ENCODE peak calls at places on chromosomes 5 and 9, in seven cellular contexts. J is H1, Q is trophoblast cell, L is mesendoderm, N is mesenchymal stem cell, P is IMR-90, Y is H9. V is an unnamed sample.
A peak's percentile ranks its signal among the peaks of the same experiment; 100 is the strongest.

GRCh38 chr5:181221792-181222629 is 1.1 kb upstream of the TRIM41 start:
- DNase-seq in Q (peak; percentile 95), P (peak; percentile 98), Y (peak; percentile 97), J (peak; percentile 95), L (peak; percentile 99), N (peak; percentile 98), V (peak; percentile 97)

GRCh38 chr5:101136454-101136853 is 233.4 kb upstream of the ST8SIA4 start:
- DNase-seq in Y (no peak), P (no peak), L (no peak), J (no peak), N (no peak), Q (no peak), V (no peak)

GRCh38 chr9:134852906-134853654 is 27.5 kb upstream of the FCN2 start:
- DNase-seq in N (no peak), Y (peak; percentile 9), L (no peak), J (no peak), Q (no peak), P (no peak), V (no peak)

GRCh38 chr5:115939059-115939458 is 23.2 kb upstream of the LVRN start:
- DNase-seq in J (no peak), Y (no peak), P (no peak), Q (peak; percentile 84), N (no peak), L (peak; percentile 67), V (no peak)

GRCh38 chr5:97412959-97413358 is 229.9 kb upstream of the RIOK2 start:
- DNase-seq in Y (no peak), P (no peak), L (no peak), Q (no peak), N (no peak), J (no peak), V (no peak)

GRCh38 chr5:134547579-134547978 is 22.1 kb downstream of the JADE2 start:
- DNase-seq in Y (no peak), Q (no peak), P (peak; percentile 93), N (peak; percentile 52), J (no peak), L (no peak), V (no peak)

GRCh38 chr5:78626009-78626571 is 22.5 kb downstream of the LHFPL2 start:
- DNase-seq in N (no peak), Q (no peak), Y (no peak), J (no peak), P (peak; percentile 57), L (no peak), V (no peak)

GRCh38 chr5:142769793-142770649 is at the start of gene ARHGAP26:
- DNase-seq in N (peak; percentile 97), J (peak; percentile 94), L (peak; percentile 99), Q (peak; percentile 98), Y (peak; percentile 98), P (peak; percentile 91), V (peak; percentile 96)

GRCh38 chr5:33330416-33330815 is 110.3 kb upstream of the TARS1 start:
- DNase-seq in N (no peak), Q (no peak), Y (no peak), P (no peak), L (no peak), J (no peak), V (no peak)

GRCh38 chr5:1826235-1826980 is 25.2 kb downstream of the NDUFS6 start:
- DNase-seq in J (no peak), Q (no peak), N (no peak), Y (no peak), P (no peak), L (no peak), V (no peak)

GRCh38 chr5:160181965-160182622 is 47.2 kb upstream of the FABP6 start:
- DNase-seq in J (no peak), Y (no peak), Q (no peak), L (no peak), N (peak; percentile 47), P (no peak), V (no peak)

GRCh38 chr5:5480481-5481111 is 58.1 kb downstream of the ICE1 start:
- DNase-seq in Y (no peak), P (no peak), N (no peak), L (no peak), Q (no peak), J (no peak), V (no peak)

GRCh38 chr9:115957571-115957970 is 196.0 kb upstream of the PAPPA start:
- DNase-seq in Y (no peak), L (no peak), J (no peak), Q (no peak), P (peak; percentile 80), N (peak; percentile 38), V (no peak)

GRCh38 chr5:39138892-39139291 is 64.7 kb upstream of the RICTOR start:
- DNase-seq in P (peak; percentile 92), L (no peak), J (no peak), N (peak; percentile 52), Y (no peak), Q (no peak), V (no peak)

GRCh38 chr5:39394946-39395345 is 29.8 kb downstream of the DAB2 start:
- DNase-seq in N (peak; percentile 83), P (peak; percentile 86), Q (no peak), L (no peak), J (no peak), Y (no peak), V (no peak)

GRCh38 chr9:17795708-17796107 is 216.8 kb downstream of the SH3GL2 start:
- DNase-seq in Q (no peak), N (peak; percentile 1), J (no peak), Y (no peak), P (no peak), L (no peak), V (no peak)

GRCh38 chr5:157479612-157480510 is 19.8 kb downstream of the NIPAL4 start:
- DNase-seq in Y (peak; percentile 37), Q (no peak), L (no peak), N (no peak), P (no peak), J (no peak), V (no peak)

GRCh38 chr9:119365291-119366027 is 3.8 kb downstream of the BRINP1 start:
- DNase-seq in N (peak; percentile 32), J (peak; percentile 64), Q (no peak), L (peak; percentile 90), P (no peak), Y (peak; percentile 87), V (peak; percentile 78)

GRCh38 chr5:34660444-34660843 is 4.3 kb downstream of the RAI14 start:
- DNase-seq in N (peak; percentile 94), P (peak; percentile 99), Q (peak; percentile 68), J (no peak), Y (no peak), L (no peak), V (no peak)

GRCh38 chr5:117812866-117813265 is 1175.5 kb downstream of the DTWD2 start:
- DNase-seq in L (peak; percentile 36), Y (no peak), Q (no peak), P (no peak), N (no peak), J (no peak), V (no peak)

GRCh38 chr5:31531888-31532710 is at the start of the genes C5orf22 and DROSHA:
- DNase-seq in P (peak; percentile 95), L (peak; percentile 99), Q (peak; percentile 95), Y (peak; percentile 96), N (peak; percentile 98), J (peak; percentile 88), V (peak; percentile 92)

GRCh38 chr5:81093536-81094196 is 133.5 kb downstream of the RASGRF2 start:
- DNase-seq in Q (no peak), J (no peak), N (no peak), P (no peak), Y (no peak), L (no peak), V (no peak)
- H2BK120ac ChIP-seq in Q (no peak overlapping the region), J (no peak overlapping the region), N (no peak overlapping the region), P (no peak overlapping the region), Y (no peak overlapping the region), L (no peak overlapping the region), V (no peak overlapping the region)

DNA sequence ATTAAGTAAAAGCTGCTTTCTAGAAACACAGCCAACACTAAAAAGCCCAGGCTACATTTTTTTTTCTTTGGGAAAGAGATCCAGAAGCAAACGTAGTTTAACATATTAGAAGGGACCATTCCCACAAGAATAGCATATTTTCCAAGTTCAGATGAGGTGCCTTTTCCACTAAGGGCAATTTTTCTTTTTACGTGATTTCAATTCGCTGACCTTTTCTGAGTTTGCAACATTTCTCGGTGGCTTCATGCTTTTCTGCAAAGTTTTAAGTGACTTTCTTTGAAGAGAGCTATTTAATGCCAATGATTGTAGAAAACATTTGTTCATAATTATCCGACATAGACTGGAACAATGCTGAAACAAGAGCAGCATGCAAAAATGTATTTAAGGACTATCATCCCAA is 55.1 kb downstream of the MAPKAP1 start:
- DNase-seq in Y (no peak), Q (no peak), L (no peak), N (no peak), J (no peak), P (no peak), V (no peak)
- H3K18ac ChIP-seq in Y (no peak overlapping the region), Q (peak overlapping the region; percentile 10), L (peak overlapping the region; percentile 39), N (peak overlapping the region; percentile 82), J (peak overlapping the region; percentile 56), P (no peak overlapping the region), V (no peak overlapping the region)

GRCh38 chr9:137318565-137318964 is 16.5 kb upstream of the NRARP start:
- DNase-seq in P (no peak), Y (no peak), Q (no peak), J (no peak), L (no peak), N (no peak), V (no peak)
- H2BK120ac ChIP-seq in P (no peak overlapping the region), Y (no peak overlapping the region), Q (no peak overlapping the region), J (no peak overlapping the region), L (no peak overlapping the region), N (peak overlapping the region; percentile 19), V (peak overlapping the region; percentile 100)

GRCh38 chr5:111743521-111743920 is 13.5 kb downstream of the NREP start:
- DNase-seq in J (no peak), Q (no peak), P (no peak), L (no peak), N (no peak), Y (no peak), V (no peak)

GRCh38 chr5:111744455-111744854 is 12.5 kb downstream of the NREP start:
- DNase-seq in N (no peak), Q (no peak), P (no peak), L (no peak), Y (no peak), J (no peak), V (no peak)

GRCh38 chr5:111745075-111745474 is 11.9 kb downstream of the NREP start:
- DNase-seq in N (no peak), P (no peak), Q (no peak), L (no peak), Y (no peak), J (no peak), V (no peak)

GRCh38 chr5:111742595-111742994 is 14.4 kb downstream of the NREP start:
- DNase-seq in L (no peak), Q (peak; percentile 71), P (peak; percentile 93), Y (no peak), J (no peak), N (peak; percentile 46), V (no peak)

GRCh38 chr5:111743993-111744392 is 13.0 kb downstream of the NREP start:
- DNase-seq in Y (no peak), Q (peak; percentile 85), L (no peak), N (peak; percentile 62), J (no peak), P (peak; percentile 44), V (no peak)
- H3K18ac ChIP-seq in Y (no peak overlapping the region), Q (no peak overlapping the region), L (no peak overlapping the region), N (no peak overlapping the region), J (no peak overlapping the region), P (peak overlapping the region; percentile 9), V (no peak overlapping the region)

GRCh38 chr5:36459191-36460135 is 146.9 kb upstream of the SLC1A3 start:
- DNase-seq in Y (peak; percentile 49), J (no peak), Q (peak; percentile 53), L (peak; percentile 73), N (no peak), P (no peak), V (no peak)
- H2BK120ac ChIP-seq in Y (no peak overlapping the region), J (no peak overlapping the region), Q (no peak overlapping the region), L (no peak overlapping the region), N (no peak overlapping the region), P (no peak overlapping the region), V (no peak overlapping the region)

V was measured in neuronal stem cell.